ENCODE peak calls at places on chromosome 2, in seven cellular contexts. T is caudate nucleus; O is GM04504; J is stimulated activated CD8-positive, alpha-beta memory T cell treated with anti-CD3 and anti-CD28 coated beads, Interleukin-4, amount 100 ng/mL, for 24 hours; H is GM13976; D is GM12891; M is stromal cell of bone marrow. U is an unnamed sample.

GRCh38 chr2:47298739-47299138 is 104.2 kb upstream of the MSH2 start:
- DNase-seq in T (no peak), O (no peak), J (no peak), H (no peak), D (no peak), M (no peak), U (no peak)

GRCh38 chr2:120941571-120941970 is 205.9 kb downstream of the GLI2 start:
- DNase-seq in T (no peak), O (no peak), J (no peak), H (no peak), D (no peak), M (no peak), U (no peak)

GRCh38 chr2:137210039-137210438 is 444.7 kb downstream of the THSD7B start:
- DNase-seq in T (no peak), O (no peak), J (no peak), H (no peak), D (no peak), M (no peak), U (no peak)

GRCh38 chr2:41959760-41960159 is 88.1 kb upstream of the PKDCC start:
- DNase-seq in T (no peak), O (no peak), J (no peak), H (no peak), D (no peak), M (no peak), U (no peak)

GRCh38 chr2:85975581-85975980 is 86.8 kb upstream of the ST3GAL5 start:
- DNase-seq in T (no peak), O (no peak), J (no peak), H (no peak), D (no peak), M (no peak), U (no peak)

GRCh38 chr2:118774458-118775133 is 72.9 kb downstream of the EN1 start:
- DNase-seq in T (no peak), O (no peak), J (no peak), H (peak; percentile 36), D (peak; percentile 15), M (no peak), U (no peak)

GRCh38 chr2:200673191-200673590 is 87.4 kb downstream of the AOX1 start:
- DNase-seq in T (no peak), O (no peak), J (no peak), H (no peak), D (no peak), M (no peak), U (no peak)

GRCh38 chr2:39141346-39142011 is 20.6 kb upstream of the SOS1 start:
- DNase-seq in T (no peak), O (no peak), J (no peak), H (no peak), D (no peak), M (no peak), U (no peak)

GRCh38 chr2:95526360-95527341 is 42.1 kb upstream of the TRIM43B start:
- DNase-seq in T (peak; percentile 87), O (peak; percentile 52), J (peak; percentile 42), H (peak; percentile 79), D (peak; percentile 49), M (peak; percentile 49), U (peak; percentile 22)

GRCh38 chr2:153864022-153864421 is 7.7 kb upstream of the GALNT13 start:
- DNase-seq in T (no peak), O (no peak), J (no peak), H (no peak), D (no peak), M (no peak), U (no peak)

GRCh38 chr2:28602751-28603639 is 107.1 kb downstream of the PLB1 start:
- DNase-seq in T (no peak), O (no peak), J (no peak), H (no peak), D (no peak), M (no peak), U (no peak)

GRCh38 chr2:49028101-49028500 is 126.2 kb downstream of the FSHR start:
- DNase-seq in T (no peak), O (no peak), J (no peak), H (peak; percentile 13), D (peak; percentile 8), M (no peak), U (no peak)

GRCh38 chr2:172471168-172471567 is 43.8 kb downstream of the ITGA6 start:
- DNase-seq in T (no peak), O (no peak), J (no peak), H (no peak), D (no peak), M (no peak), U (no peak)

GRCh38 chr2:159516241-159516758 is 100.0 kb downstream of the BAZ2B start:
- DNase-seq in T (no peak), O (peak; percentile 5), J (no peak), H (peak; percentile 52), D (peak; percentile 11), M (no peak), U (no peak)

GRCh38 chr2:239047861-239048260 is 200.0 kb downstream of the TWIST2 start:
- DNase-seq in T (no peak), O (no peak), J (no peak), H (no peak), D (no peak), M (no peak), U (no peak)